ENCODE peak calls at places on chromosomes 12 and 14, in seven cellular contexts. U is stomach, B is HepG2, V is transverse colon, T is GM12891, C is endothelial cell of umbilical vein, J is sigmoid colon. A is an unnamed sample.

GRCh38 chr12:54360717-54361456 is 3.4 kb downstream of the GPR84 start:
- DNase-seq in U (peak; percentile 87), B (peak; percentile 82), V (peak; percentile 84), T (no peak), C (peak; percentile 81), J (peak; percentile 88), A (no peak)

GRCh38 chr12:49357099-49357678 is 10.1 kb upstream of the SPATS2 start:
- DNase-seq in U (no peak), B (no peak), V (no peak), T (peak; percentile 10), C (peak; percentile 57), J (no peak), A (no peak)

GRCh38 chr12:29743801-29744200 is 39.9 kb downstream of the TMTC1 start:
- DNase-seq in U (no peak), B (no peak), V (no peak), T (no peak), C (peak; percentile 39), J (no peak), A (no peak)

GRCh38 chr12:87813476-87814234 is 215.5 kb downstream of the C12orf50 start:
- DNase-seq in U (no peak), B (no peak), V (no peak), T (no peak), C (no peak), J (no peak), A (no peak)

GRCh38 chr12:39404000-39404399 is 38.9 kb downstream of the KIF21A start:
- DNase-seq in U (no peak), B (no peak), V (no peak), T (no peak), C (no peak), J (no peak), A (no peak)

GRCh38 chr14:72894623-72895378 is 900 bp upstream of the DPF3 start:
- DNase-seq in U (no peak), B (no peak), V (peak; percentile 38), T (no peak), C (peak; percentile 59), J (no peak), A (no peak)

GRCh38 chr12:6171409-6172015 is 28.7 kb upstream of the CD9 start:
- DNase-seq in U (no peak), B (no peak), V (no peak), T (no peak), C (peak; percentile 99), J (peak; percentile 69), A (no peak)

GRCh38 chr12:68428724-68429580 is 96.8 kb upstream of the MDM1 start:
- DNase-seq in U (no peak), B (peak; percentile 5), V (no peak), T (no peak), C (no peak), J (no peak), A (no peak)

GRCh38 chr14:67343601-67344230 is 15.9 kb downstream of the ATP6V1D start:
- DNase-seq in U (no peak), B (no peak), V (no peak), T (no peak), C (peak; percentile 35), J (no peak), A (no peak)

GRCh38 chr12:6647083-6647604 is at the start of gene ACRBP:
- DNase-seq in U (peak; percentile 83), B (no peak), V (peak; percentile 86), T (no peak), C (peak; percentile 73), J (peak; percentile 91), A (peak; percentile 74)

GRCh38 chr14:50380455-50380854 is 16.2 kb downstream of the CDKL1 start:
- DNase-seq in U (no peak), B (no peak), V (no peak), T (no peak), C (no peak), J (no peak), A (no peak)

GRCh38 chr12:3170423-3171194 is 93.4 kb downstream of the TSPAN9 start:
- DNase-seq in U (no peak), B (no peak), V (no peak), T (no peak), C (peak; percentile 19), J (no peak), A (no peak)

GRCh38 chr12:46379352-46379751 is 6.8 kb upstream of the SLC38A2 start:
- DNase-seq in U (no peak), B (no peak), V (no peak), T (no peak), C (no peak), J (no peak), A (no peak)

GRCh38 chr12:56749364-56749763 is 2.8 kb downstream of the PRIM1 start:
- DNase-seq in U (no peak), B (no peak), V (no peak), T (no peak), C (no peak), J (no peak), A (no peak)

GRCh38 chr12:44774815-44775411 is 101.2 kb downstream of the NELL2 start:
- DNase-seq in U (peak; percentile 42), B (peak; percentile 21), V (peak; percentile 29), T (peak; percentile 5), C (peak; percentile 41), J (no peak), A (peak; percentile 0)

GRCh38 chr12:581321-581720 is 81.9 kb downstream of the NINJ2 start:
- DNase-seq in U (no peak), B (no peak), V (no peak), T (no peak), C (no peak), J (peak; percentile 42), A (no peak)

GRCh38 chr12:62792526-62792925 is 142.4 kb downstream of the PPM1H start:
- DNase-seq in U (no peak), B (no peak), V (no peak), T (no peak), C (no peak), J (no peak), A (no peak)
- TF ChIP-seq POLR2A in U (no peak), B (no peak), V (no peak), T (no peak), C (no peak), J (no peak), A (no peak)

DNA sequence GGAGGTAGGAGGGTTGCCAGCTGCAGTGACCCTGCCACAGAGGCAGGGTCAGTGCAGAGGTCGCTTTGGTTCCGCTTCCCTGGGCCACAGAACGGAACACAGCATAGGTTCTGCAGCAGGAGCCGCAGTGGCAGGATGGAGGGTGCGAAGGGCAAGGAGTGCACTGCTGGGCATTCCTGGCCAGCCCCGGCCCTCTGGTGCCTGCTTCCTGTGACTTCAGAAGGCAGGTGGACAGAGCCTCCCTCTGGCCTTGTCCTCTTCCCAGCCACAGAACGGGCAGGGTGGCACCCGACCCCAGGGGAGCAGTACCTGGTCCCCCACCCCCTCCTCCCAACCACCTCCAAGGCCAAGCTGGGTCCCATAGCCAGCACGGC is 37.7 kb downstream of the SLC8B1 start:
- DNase-seq in U (no peak), B (no peak), V (no peak), T (no peak), C (no peak), J (no peak), A (no peak)
- TF ChIP-seq POLR2AphosphoS5 in U (no peak), B (no peak), V (no peak), T (no peak), C (no peak), J (no peak), A (no peak)

GRCh38 chr14:104688755-104689619 is at the start of gene INF2:
- DNase-seq in U (peak; percentile 72), B (peak; percentile 62), V (peak; percentile 80), T (peak; percentile 95), C (peak; percentile 35), J (no peak), A (peak; percentile 95)

GRCh38 chr14:104688505-104688754 is 988 bp upstream of the INF2 start:
- DNase-seq in U (no peak), B (no peak), V (no peak), T (no peak), C (no peak), J (no peak), A (no peak)

GRCh38 chr14:104685998-104686610 is 3.3 kb upstream of the INF2 start:
- DNase-seq in U (no peak), B (no peak), V (no peak), T (no peak), C (no peak), J (no peak), A (no peak)

GRCh38 chr14:104686624-104687517 is 2.5 kb upstream of the INF2 start:
- DNase-seq in U (peak; percentile 75), B (no peak), V (peak; percentile 61), T (no peak), C (no peak), J (no peak), A (no peak)

DNA sequence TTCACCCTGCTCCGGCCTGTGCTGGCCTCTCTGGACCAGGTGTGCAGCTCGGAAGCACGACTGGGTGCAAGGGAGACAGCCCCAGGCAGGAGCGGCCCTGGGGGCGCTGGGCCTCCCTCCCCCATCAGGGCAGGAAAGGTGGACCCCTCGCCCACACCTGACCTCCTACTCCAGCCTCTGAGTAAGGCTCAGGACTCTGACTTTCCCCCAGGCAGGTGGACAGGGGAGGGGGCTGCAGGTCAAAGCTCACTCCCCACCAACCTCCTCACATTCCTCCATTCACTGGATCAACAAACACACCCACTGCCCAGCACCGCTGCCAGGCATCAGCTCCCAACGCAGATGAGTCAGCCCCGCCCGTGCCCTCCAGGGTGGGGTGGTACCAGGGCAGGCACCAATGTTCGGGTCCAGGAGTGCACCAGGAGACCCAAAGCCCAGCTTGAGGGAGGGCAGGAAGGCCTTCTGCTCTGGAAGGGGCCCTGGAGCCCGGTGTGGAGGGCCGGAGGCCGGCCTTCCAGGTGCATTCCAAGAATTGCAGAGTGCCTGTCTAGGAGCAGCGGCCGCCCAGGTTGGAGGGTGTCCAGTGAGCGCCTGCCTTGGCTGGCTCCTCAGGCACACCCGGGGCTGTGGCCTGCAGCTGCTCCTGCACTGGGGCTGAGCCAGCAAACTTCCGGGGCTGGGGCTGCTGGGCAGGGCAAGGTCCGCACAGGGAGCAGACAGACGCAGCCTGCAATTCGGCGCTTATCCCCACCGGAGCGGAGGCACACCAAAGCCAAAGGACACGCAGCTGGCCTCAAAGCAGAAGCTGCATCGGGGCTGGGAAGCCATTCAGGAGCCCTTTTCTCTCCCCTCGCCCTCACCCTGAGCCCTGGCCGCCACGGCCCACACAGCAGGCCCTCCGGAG is 1.6 kb upstream of the INF2 start:
- DNase-seq in U (peak; percentile 96), B (peak; percentile 84), V (peak; percentile 93), T (no peak), C (no peak), J (peak; percentile 91), A (no peak)
- TF ChIP-seq POLR2A in U (no peak), B (peak; percentile 69), V (peak; percentile 96), T (no peak), C (no peak), J (no peak), A (no peak)

DNA sequence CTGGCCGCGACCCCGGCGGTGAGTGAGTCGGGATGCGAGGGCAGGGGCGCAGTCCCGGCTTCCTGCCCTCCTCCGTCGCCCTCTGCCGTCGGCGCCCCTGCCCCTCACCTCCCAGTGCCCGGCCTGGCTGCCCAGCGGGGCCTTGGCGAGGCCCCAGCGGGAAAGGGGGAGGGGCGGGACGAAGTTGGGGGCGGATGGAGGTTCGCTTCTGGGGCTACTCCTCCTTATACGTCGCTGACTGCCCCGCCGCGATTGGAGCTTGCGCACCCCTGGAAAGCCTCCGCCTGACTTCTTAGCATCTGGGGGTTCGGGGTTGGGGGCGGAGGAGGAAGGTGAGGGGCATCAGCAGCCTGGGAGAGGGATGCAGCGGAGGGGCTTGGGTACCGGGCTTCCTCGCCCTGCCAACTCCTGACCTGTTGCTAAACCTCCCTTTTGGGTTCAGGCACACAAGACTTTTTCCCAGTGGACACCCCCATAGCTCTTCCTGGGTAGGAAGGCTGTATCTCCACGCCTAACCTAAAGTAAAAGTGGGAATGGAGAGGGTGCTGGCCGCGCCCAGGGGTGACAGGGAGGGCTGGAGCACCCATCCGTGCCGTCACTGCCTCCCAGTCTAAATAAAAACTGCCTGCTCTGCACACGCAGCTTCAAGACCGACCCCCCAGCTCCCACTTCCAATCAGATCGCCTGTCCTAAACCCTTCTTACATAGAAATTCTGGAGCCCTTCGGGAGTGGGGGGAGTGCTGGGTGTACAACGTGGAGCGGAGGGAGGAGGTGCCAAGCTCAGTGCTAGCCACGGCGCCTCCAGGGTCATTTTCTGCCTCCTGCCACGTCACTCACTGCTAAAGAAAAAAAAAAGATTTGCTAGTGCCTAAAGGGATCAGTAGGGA is 585 bp downstream of the TMEM263 start:
- DNase-seq in U (peak; percentile 67), B (peak; percentile 87), V (peak; percentile 67), T (peak; percentile 54), C (peak; percentile 88), J (peak; percentile 88), A (peak; percentile 46)
- TF ChIP-seq POLR2AphosphoS5 in U (no peak), B (peak; percentile 81), V (peak; percentile 67), T (no peak), C (no peak), J (peak; percentile 77), A (no peak)

A was measured in GM12892.